ENCODE peak calls at places on chromosomes 4 and X, in ten cellular contexts. H, L, W, U, M, A, O, G, B and I are unnamed samples. For H3K27me3, the result is how much of the 10 kb centered on the place peaks cover.

GRCh38 chr4:40890199-40890598 is 140.4 kb downstream of the NSUN7 start:
- DNase-seq in H (no peak), L (no peak), W (no peak), U (no peak), M (no peak), A (no peak), O (no peak), G (no peak), B (no peak), I (no peak)

GRCh38 chr4:140743194-140743931 is 12.8 kb downstream of the TBC1D9 start:
- DNase-seq in H (no peak), L (no peak), W (peak), U (peak), M (no peak), A (no peak), O (no peak), G (peak), B (no peak), I (no peak)

GRCh38 chr4:169583563-169583962 is 28.8 kb downstream of the NEK1 start:
- DNase-seq in H (no peak), L (no peak), W (no peak), U (no peak), M (peak), A (no peak), O (no peak), G (no peak), B (no peak), I (no peak)

GRCh38 chr4:170698334-170698733 is 608.6 kb upstream of the AADAT start:
- DNase-seq in H (no peak), L (no peak), W (no peak), U (no peak), M (no peak), A (no peak), O (no peak), G (no peak), B (no peak), I (no peak)

GRCh38 chr4:105140684-105141490 is 5.8 kb upstream of the TET2 start:
- DNase-seq in H (no peak), L (no peak), W (peak), U (peak), M (peak), A (peak), O (peak), G (peak), B (peak), I (no peak)

GRCh38 chrX:81337805-81338204 is 135.9 kb downstream of the SH3BGRL start:
- DNase-seq in H (no peak), L (no peak), W (no peak), U (no peak), M (no peak), A (no peak), O (no peak), G (no peak), B (no peak), I (no peak)

GRCh38 chrX:7603387-7603786 is 239.6 kb upstream of the VCX start:
- DNase-seq in H (no peak), L (no peak), W (no peak), U (no peak), M (no peak), A (no peak), O (no peak), G (no peak), B (no peak), I (no peak)

GRCh38 chr4:1187182-1187581 is 14.8 kb upstream of the SPON2 start:
- DNase-seq in H (no peak), L (peak), W (peak), U (no peak), M (peak), A (no peak), O (peak), G (no peak), B (peak), I (no peak)

GRCh38 chr4:162201673-162202072 is 37.9 kb upstream of the FSTL5 start:
- DNase-seq in H (no peak), L (no peak), W (no peak), U (no peak), M (no peak), A (no peak), O (no peak), G (no peak), B (no peak), I (no peak)

GRCh38 chr4:168319486-168320019 is 1.0 kb upstream of the DDX60 start:
- DNase-seq in H (no peak), L (no peak), W (no peak), U (peak), M (no peak), A (no peak), O (no peak), G (no peak), B (no peak), I (no peak)

GRCh38 chrX:9614016-9614415 is 149.2 kb downstream of the TBL1X start:
- DNase-seq in H (no peak), L (no peak), W (no peak), U (no peak), M (peak), A (no peak), O (no peak), G (no peak), B (no peak), I (peak)

GRCh38 chrX:17738002-17738713 is 865 bp downstream of the SCML1 start:
- DNase-seq in H (no peak), L (peak), W (peak), U (peak), M (peak), A (peak), O (peak), G (peak), B (peak), I (peak)

GRCh38 chrX:136762820-136763452 is 17.8 kb downstream of the ARHGEF6 start:
- DNase-seq in H (no peak), L (no peak), W (no peak), U (no peak), M (no peak), A (no peak), O (no peak), G (no peak), B (no peak), I (no peak)

GRCh38 chrX:48663241-48663640 is 20.4 kb upstream of the WAS start:
- DNase-seq in H (no peak), L (no peak), W (no peak), U (no peak), M (no peak), A (no peak), O (no peak), G (no peak), B (no peak), I (no peak)

GRCh38 chr4:170872794-170873193 is 783.0 kb upstream of the AADAT start:
- DNase-seq in H (no peak), L (no peak), W (no peak), U (no peak), M (no peak), A (no peak), O (no peak), G (no peak), B (no peak), I (no peak)

GRCh38 chr4:33073811-33074210 is 2353.6 kb downstream of the PCDH7 start:
- DNase-seq in H (no peak), L (no peak), W (no peak), U (peak), M (peak), A (no peak), O (no peak), G (no peak), B (no peak), I (no peak)

GRCh38 chr4:59127748-59128147 is 2017.6 kb upstream of the IGFBP7 start:
- DNase-seq in H (no peak), L (no peak), W (no peak), U (no peak), M (no peak), A (no peak), O (no peak), G (no peak), B (no peak), I (no peak)

GRCh38 chr4:185244763-185245162 is 35.4 kb downstream of the SNX25 start:
- DNase-seq in H (no peak), L (no peak), W (no peak), U (no peak), M (no peak), A (no peak), O (no peak), G (no peak), B (no peak), I (no peak)

GRCh38 chr4:17956245-17956644 is 65.3 kb downstream of the LCORL start:
- DNase-seq in H (no peak), L (no peak), W (no peak), U (no peak), M (no peak), A (no peak), O (no peak), G (no peak), B (no peak), I (no peak)

GRCh38 chr4:85039526-85039925 is 73.0 kb upstream of the WDFY3 start:
- DNase-seq in H (peak), L (no peak), W (no peak), U (no peak), M (peak), A (no peak), O (no peak), G (peak), B (no peak), I (no peak)

GRCh38 chrX:134525086-134525792 is 65.3 kb downstream of the HPRT1 start:
- DNase-seq in H (peak), L (no peak), W (no peak), U (no peak), M (no peak), A (no peak), O (no peak), G (no peak), B (no peak), I (no peak)

GRCh38 chr4:56505269-56506109 is at the start of gene ARL9:
- DNase-seq in H (no peak), L (peak), W (peak), U (peak), M (peak), A (peak), O (peak), G (peak), B (peak), I (peak)

GRCh38 chr4:118918388-118918787 is 29.7 kb downstream of the SYNPO2 start:
- DNase-seq in H (no peak), L (no peak), W (no peak), U (no peak), M (peak), A (no peak), O (no peak), G (peak), B (no peak), I (peak)

GRCh38 chrX:57573754-57574153 is 18.1 kb upstream of the ZXDB start:
- DNase-seq in H (no peak), L (no peak), W (no peak), U (peak), M (peak), A (no peak), O (no peak), G (no peak), B (peak), I (no peak)

GRCh38 chrX:9420513-9420912 is 44.3 kb upstream of the TBL1X start:
- DNase-seq in H (no peak), L (no peak), W (no peak), U (peak), M (peak), A (no peak), O (no peak), G (no peak), B (no peak), I (peak)

GRCh38 chr4:53937918-53938317 is 126.5 kb downstream of the CHIC2 start:
- DNase-seq in H (peak), L (no peak), W (no peak), U (no peak), M (no peak), A (no peak), O (no peak), G (peak), B (no peak), I (peak)

GRCh38 chr4:148515248-148515647 is 73.0 kb upstream of the NR3C2 start:
- DNase-seq in H (peak), L (no peak), W (no peak), U (no peak), M (peak), A (no peak), O (no peak), G (no peak), B (no peak), I (no peak)

GRCh38 chrX:43676960-43677582 is 21.0 kb downstream of the MAOA start:
- DNase-seq in H (no peak), L (no peak), W (no peak), U (peak), M (peak), A (no peak), O (no peak), G (peak), B (no peak), I (no peak)

GRCh38 chr4:99209671-99210070 is 9.4 kb downstream of the ADH6 start:
- DNase-seq in H (no peak), L (no peak), W (no peak), U (no peak), M (no peak), A (no peak), O (no peak), G (no peak), B (no peak), I (no peak)

GRCh38 chrX:39261446-39262147 is 460.3 kb downstream of the MID1IP1 start:
- DNase-seq in H (peak), L (no peak), W (no peak), U (peak), M (peak), A (peak), O (no peak), G (peak), B (no peak), I (peak)

GRCh38 chr4:119735136-119735770 is 106.6 kb upstream of the PDE5A start:
- DNase-seq in H (no peak), L (no peak), W (no peak), U (no peak), M (peak), A (no peak), O (no peak), G (peak), B (no peak), I (peak)

GRCh38 chrX:116204947-116205346 is 34.4 kb downstream of the AGTR2 start:
- DNase-seq in H (peak), L (no peak), W (no peak), U (peak), M (peak), A (no peak), O (no peak), G (peak), B (no peak), I (no peak)

GRCh38 chr4:80138556-80139538 is 58.5 kb upstream of the PRDM8 start:
- DNase-seq in H (no peak), L (no peak), W (peak), U (no peak), M (peak), A (no peak), O (peak), G (no peak), B (peak), I (peak)

DNA sequence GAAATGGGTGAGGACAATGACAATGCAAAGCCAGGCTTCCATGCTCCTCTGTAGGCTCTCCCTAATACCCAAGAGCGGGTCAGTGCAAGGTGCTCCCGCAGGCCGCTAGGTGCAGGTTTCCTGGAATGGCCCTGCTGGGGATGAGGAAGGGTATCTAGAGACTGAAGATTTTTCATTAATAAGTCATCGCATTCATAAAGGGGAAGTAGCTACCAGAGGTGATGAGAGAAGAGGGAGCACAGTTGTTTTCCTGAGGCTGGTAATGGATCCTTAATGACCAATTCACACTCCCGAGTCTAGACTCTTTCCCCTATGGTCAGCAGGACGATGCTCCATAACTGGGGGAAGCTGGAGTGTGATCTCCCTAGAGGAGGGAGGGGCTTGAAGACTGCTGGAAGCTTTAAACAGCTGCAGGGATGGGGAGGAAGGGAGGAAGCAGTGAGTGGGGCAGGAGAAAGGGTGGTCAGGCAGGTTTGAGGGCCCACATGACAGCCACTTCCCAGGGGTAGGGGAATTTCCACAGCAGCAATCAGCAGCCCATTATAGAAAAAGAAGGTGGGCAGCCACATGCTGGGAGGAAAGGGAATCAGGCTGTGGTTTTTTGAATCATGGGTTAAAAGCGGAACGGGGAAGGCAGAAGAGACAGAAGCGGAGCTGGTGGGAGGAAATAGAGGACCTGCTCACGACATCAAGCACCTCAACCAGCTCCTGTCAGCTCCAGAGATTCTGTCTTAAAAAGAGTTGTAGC is 10.2 kb upstream of the ATP6AP2 start:
- DNase-seq in H (no peak), L (no peak), W (no peak), U (peak), M (no peak), A (no peak), O (no peak), G (no peak), B (no peak), I (no peak)
- H3K27me3 ChIP-seq in H (under half), L (under half), W (under half), U (under half), M (under half), A (under half), O (under half), G (under half), B (under half), I (under half)

DNA sequence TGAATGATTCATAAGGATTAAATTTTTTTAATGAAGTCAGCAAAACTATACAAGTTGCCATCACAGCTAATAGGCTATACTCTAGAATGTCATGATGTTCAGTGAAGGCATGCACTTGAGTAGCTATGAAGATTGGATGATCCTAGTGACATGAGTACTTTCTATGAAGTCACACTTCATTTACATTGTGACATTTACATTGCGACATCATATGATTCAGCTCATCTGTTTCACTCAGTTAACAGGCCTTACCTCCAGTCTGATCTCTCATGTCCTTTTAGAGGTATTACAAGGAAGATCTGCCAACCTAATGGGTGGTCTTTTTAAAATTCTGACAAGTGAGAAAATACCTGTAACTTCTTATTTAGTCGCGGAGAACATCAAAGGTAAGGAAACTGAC is 82.8 kb upstream of the FGF13 start:
- DNase-seq in H (no peak), L (no peak), W (no peak), U (no peak), M (no peak), A (no peak), O (no peak), G (no peak), B (no peak), I (no peak)
- H3K27me3 ChIP-seq in H (under half), L (under half), W (under half), U (under half), M (under half), A (under half), O (under half), G (under half), B (under half), I (under half)

GRCh38 chr4:2461246-2461960 is 7.5 kb upstream of the RNF4 start:
- DNase-seq in H (no peak), L (no peak), W (no peak), U (no peak), M (no peak), A (no peak), O (no peak), G (no peak), B (no peak), I (no peak)
- H3K27me3 ChIP-seq in H (under half), L (under half), W (under half), U (under half), M (under half), A (under half), O (under half), G (under half), B (under half), I (under half)

GRCh38 chr4:7963691-7964090 is 24.0 kb upstream of the AFAP1 start:
- DNase-seq in H (no peak), L (no peak), W (no peak), U (no peak), M (no peak), A (no peak), O (no peak), G (no peak), B (no peak), I (no peak)
- H3K27me3 ChIP-seq in H (under half), L (under half), W (under half), U (under half), M (under half), A (under half), O (under half), G (under half), B (under half), I (under half)

GRCh38 chrX:1841746-1842145 is 226.9 kb downstream of the ASMT start:
- DNase-seq in H (no peak), L (no peak), W (no peak), U (no peak), M (no peak), A (no peak), O (no peak), G (no peak), B (no peak), I (no peak)
- H3K27me3 ChIP-seq in H (under half), L (under half), W (under half), U (under half), M (under half), A (under half), O (under half), G (under half), B (under half), I (under half)